ENCODE peak calls at places on chromosomes 5 and 9, in four cellular contexts. K is T-helper 9 cell, C is BE2C, T is heart right ventricle. A is an unnamed sample.

GRCh38 chr9:123164285-123164684 is 104.1 kb downstream of the STRBP start:
- DNase-seq in C (no peak), K (no peak), T (no peak), A (no peak)

GRCh38 chr5:152864993-152865392 is 459.9 kb upstream of the NMUR2 start:
- DNase-seq in K (no peak), C (no peak), T (no peak), A (no peak)

GRCh38 chr5:157113007-157113406 is 4.2 kb upstream of the HAVCR2 start:
- DNase-seq in C (no peak), K (no peak), T (no peak), A (no peak)

GRCh38 chr9:89661391-89661949 is 56.7 kb downstream of the GADD45G start:
- DNase-seq in K (no peak), C (no peak), T (no peak), A (peak; percentile 33)

GRCh38 chr9:136081826-136082495 is 13.1 kb downstream of the NACC2 start:
- DNase-seq in T (no peak), C (no peak), K (no peak), A (no peak)

GRCh38 chr5:180608572-180609310 is 17.4 kb upstream of the SCGB3A1 start:
- DNase-seq in T (no peak), K (no peak), C (no peak), A (no peak)

GRCh38 chr5:179346875-179347274 is 1.6 kb upstream of the ADAMTS2 start:
- DNase-seq in K (no peak), C (no peak), T (no peak), A (no peak)

GRCh38 chr9:92718086-92719001 is 46.3 kb downstream of the BICD2 start:
- DNase-seq in T (no peak), C (no peak), K (no peak), A (no peak)

GRCh38 chr5:54719384-54720306 is 202.1 kb downstream of the SNX18 start:
- DNase-seq in C (no peak), K (no peak), T (peak; percentile 59), A (no peak)

GRCh38 chr5:132260714-132261615 is 3.5 kb downstream of the PDLIM4 start:
- DNase-seq in T (peak; percentile 74), K (no peak), C (no peak), A (peak; percentile 3)

GRCh38 chr9:123883634-123884033 is 46.3 kb downstream of the DENND1A start:
- DNase-seq in T (no peak), K (no peak), C (no peak), A (no peak)

GRCh38 chr9:107486674-107487520 is 2.7 kb downstream of the KLF4 start:
- DNase-seq in T (peak; percentile 8), K (no peak), C (no peak), A (no peak)

GRCh38 chr9:122119721-122120120 is 26.6 kb upstream of the TTLL11 start:
- DNase-seq in T (no peak), K (no peak), C (no peak), A (no peak)

GRCh38 chr5:137497396-137498290 is 1.5 kb downstream of the SPOCK1 start:
- DNase-seq in K (no peak), T (no peak), C (no peak), A (no peak)

GRCh38 chr5:95590880-95591279 is 29.0 kb upstream of the GPR150 start:
- DNase-seq in K (no peak), C (no peak), T (no peak), A (no peak)

GRCh38 chr5:38670878-38671277 is 114.4 kb upstream of the LIFR start:
- DNase-seq in C (no peak), K (no peak), T (no peak), A (no peak)

GRCh38 chr9:3525088-3525835 is 539 bp downstream of the RFX3 start:
- DNase-seq in K (no peak), T (no peak), C (peak; percentile 32), A (no peak)

GRCh38 chr5:160188151-160188967 is 40.9 kb upstream of the FABP6 start:
- DNase-seq in T (peak; percentile 62), C (no peak), K (no peak), A (peak; percentile 94)

GRCh38 chr9:81416476-81417298 is 272.7 kb downstream of the TLE1 start:
- DNase-seq in C (no peak), K (no peak), T (no peak), A (no peak)

GRCh38 chr5:38722918-38723317 is 122.9 kb upstream of the OSMR start:
- DNase-seq in T (no peak), K (no peak), C (no peak), A (no peak)

GRCh38 chr5:40734986-40735385 is 20.8 kb downstream of the TTC33 start:
- DNase-seq in C (no peak), T (no peak), K (no peak), A (no peak)

GRCh38 chr5:147234825-147235635 is at the start of gene STK32A:
- DNase-seq in C (peak; percentile 76), K (no peak), T (no peak), A (peak; percentile 89)

GRCh38 chr5:171681667-171682066 is 104.0 kb upstream of the SMIM23 start:
- DNase-seq in C (no peak), T (no peak), K (no peak), A (no peak)

GRCh38 chr5:66164044-66164790 is 20.1 kb downstream of the SREK1 start:
- DNase-seq in T (no peak), K (no peak), C (no peak), A (no peak)

GRCh38 chr9:131578778-131579504 is 33.6 kb downstream of the PRRT1B start:
- DNase-seq in T (no peak), C (no peak), K (peak; percentile 20), A (no peak)

GRCh38 chr5:58582004-58582403 is 871 bp upstream of the RAB3C start:
- DNase-seq in C (peak; percentile 84), T (no peak), K (no peak), A (peak; percentile 77)

GRCh38 chr9:37335238-37335637 is 87.3 kb upstream of the GRHPR start:
- DNase-seq in K (no peak), T (no peak), C (no peak), A (no peak)